ENCODE peak calls at places on chromosomes 6 and 20, in four cellular contexts. A is PC-3, H is fibroblast of lung, R is GM23338. P is an unnamed sample.

GRCh38 chr6:39084506-39084905 is 30.5 kb downstream of the SAYSD1 start:
- DNase-seq in H (no peak), R (no peak), A (no peak), P (no peak)

GRCh38 chr20:53487453-53487852 is 106.2 kb downstream of the ZNF217 start:
- DNase-seq in R (no peak), H (no peak), A (no peak), P (no peak)

GRCh38 chr6:137589067-137589848 is 95.1 kb upstream of the OLIG3 start:
- DNase-seq in A (peak), H (peak), R (peak), P (peak)

GRCh38 chr6:156182356-156182755 is 594.8 kb upstream of the ARID1B start:
- DNase-seq in A (no peak), R (no peak), H (no peak), P (no peak)

GRCh38 chr6:96089173-96089572 is 73.4 kb downstream of the FUT9 start:
- DNase-seq in R (peak), A (peak), H (no peak), P (peak)

GRCh38 chr20:15333170-15333569 is 995.8 kb upstream of the FLRT3 start:
- DNase-seq in R (no peak), H (no peak), A (no peak), P (no peak)

GRCh38 chr6:92174398-92175073 is 1244.8 kb downstream of the EPHA7 start:
- DNase-seq in A (peak), R (no peak), H (peak), P (no peak)

GRCh38 chr6:160775730-160776129 is 73.7 kb downstream of the PLG start:
- DNase-seq in H (no peak), A (no peak), R (no peak), P (no peak)

GRCh38 chr6:135537782-135538301 is 40.3 kb upstream of the AHI1 start:
- DNase-seq in R (peak), H (peak), A (peak), P (no peak)

GRCh38 chr6:157558049-157558448 is 177.1 kb downstream of the ZDHHC14 start:
- DNase-seq in R (peak), A (no peak), H (no peak), P (no peak)

GRCh38 chr20:34268851-34269668 is 27.8 kb downstream of the ASIP start:
- DNase-seq in A (no peak), H (peak), R (peak), P (no peak)

GRCh38 chr20:44730441-44730840 is 15.2 kb upstream of the KCNK15 start:
- DNase-seq in A (peak), R (no peak), H (peak), P (no peak)

GRCh38 chr6:166738778-166739654 is 112.0 kb upstream of the RPS6KA2 start:
- DNase-seq in H (no peak), R (no peak), A (no peak), P (no peak)

GRCh38 chr6:153167026-153167891 is 36.2 kb upstream of the RGS17 start:
- DNase-seq in R (no peak), H (peak), A (peak), P (peak)

GRCh38 chr20:3162080-3162611 is 2.5 kb upstream of the FASTKD5 start:
- DNase-seq in A (no peak), R (peak), H (no peak), P (no peak)

GRCh38 chr20:22962567-22963439 is 72.3 kb upstream of the SSTR4 start:
- DNase-seq in R (no peak), A (peak), H (no peak), P (no peak)

GRCh38 chr6:53795254-53795701 is 473 bp downstream of the LRRC1 start:
- DNase-seq in R (peak), A (peak), H (no peak), P (no peak)

GRCh38 chr20:24147961-24148360 is 159.4 kb upstream of the GGTLC1 start:
- DNase-seq in H (no peak), A (no peak), R (no peak), P (no peak)

GRCh38 chr20:24018796-24019195 is 30.2 kb upstream of the GGTLC1 start:
- DNase-seq in A (peak), H (no peak), R (no peak), P (no peak)

GRCh38 chr6:46042355-46042999 is 26.8 kb upstream of the CLIC5 start:
- DNase-seq in A (peak), H (peak), R (peak), P (peak)

GRCh38 chr20:63312690-63313348 is 19.8 kb downstream of the COL20A1 start:
- DNase-seq in R (no peak), H (peak), A (no peak), P (no peak)

GRCh38 chr6:34104186-34104585 is 41.7 kb downstream of the GRM4 start:
- DNase-seq in R (no peak), A (no peak), H (no peak), P (no peak)

GRCh38 chr6:34106421-34106820 is 39.5 kb downstream of the GRM4 start:
- DNase-seq in H (no peak), A (no peak), R (no peak), P (no peak)

GRCh38 chr6:34102696-34103095 is 43.2 kb downstream of the GRM4 start:
- DNase-seq in A (no peak), R (no peak), H (no peak), P (no peak)

GRCh38 chr6:34103321-34103720 is 42.6 kb downstream of the GRM4 start:
- DNase-seq in A (no peak), R (no peak), H (no peak), P (no peak)

GRCh38 chr6:34104628-34105027 is 41.3 kb downstream of the GRM4 start:
- DNase-seq in A (no peak), H (no peak), R (no peak), P (no peak)
- TF ChIP-seq CTCF in A (no peak), H (no peak), R (no peak), P (no peak)

GRCh38 chr6:28738396-28738765 is 185.4 kb downstream of the TRIM27 start:
- DNase-seq in H (no peak), A (no peak), R (peak), P (no peak)
- TF ChIP-seq EZH2 in H (no peak), A (no peak), R (peak), P (no peak)

GRCh38 chr20:59463541-59463940 is 140.8 kb upstream of the PHACTR3 start:
- DNase-seq in H (no peak), A (no peak), R (no peak), P (no peak)

GRCh38 chr20:59469266-59470252 is 134.8 kb upstream of the PHACTR3 start:
- DNase-seq in A (no peak), R (peak), H (no peak), P (peak)

GRCh38 chr20:59468831-59469230 is 135.5 kb upstream of the PHACTR3 start:
- DNase-seq in A (no peak), H (no peak), R (no peak), P (no peak)

GRCh38 chr20:59462249-59462648 is 142.1 kb upstream of the PHACTR3 start:
- DNase-seq in R (no peak), A (no peak), H (no peak), P (no peak)

GRCh38 chr20:59466107-59466815 is 138.1 kb upstream of the PHACTR3 start:
- DNase-seq in R (no peak), H (no peak), A (no peak), P (no peak)
- TF ChIP-seq CTCF in R (no peak), H (no peak), A (no peak), P (no peak)

GRCh38 chr6:115004204-115004603 is 661.4 kb upstream of the HS3ST5 start:
- DNase-seq in H (no peak), A (peak), R (no peak), P (no peak)
- TF ChIP-seq EZH2 in H (no peak), A (no peak), R (no peak), P (no peak)

DNA sequence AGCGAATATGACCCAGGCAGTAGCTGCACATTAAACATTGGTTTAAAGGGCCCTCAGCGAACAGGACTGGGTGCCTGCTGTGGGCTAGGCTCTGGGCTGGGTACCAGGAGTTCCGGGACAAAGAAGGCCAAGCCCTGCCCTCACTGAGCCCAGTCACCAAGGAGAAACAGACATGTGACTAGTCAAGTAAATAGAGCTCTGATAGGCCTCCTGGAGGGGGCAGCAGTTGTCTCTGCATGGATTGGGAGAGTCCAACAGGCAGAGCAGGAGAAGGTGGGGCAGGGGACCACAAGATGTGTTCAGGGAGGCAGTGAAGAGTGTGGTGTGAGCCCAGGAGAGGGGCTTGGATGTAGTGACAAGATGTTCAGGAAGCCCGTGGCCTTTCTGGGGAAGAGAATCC is 3.1 kb downstream of the HM13 start:
- DNase-seq in H (peak), A (peak), R (peak), P (peak)
- TF ChIP-seq CTCF in H (peak), A (peak), R (peak), P (peak)

GRCh38 chr6:112335736-112336135 is 11.4 kb upstream of the RFPL4B start:
- DNase-seq in H (no peak), A (no peak), R (no peak), P (no peak)

GRCh38 chr6:112330877-112331260 is 16.3 kb upstream of the RFPL4B start:
- DNase-seq in H (no peak), R (no peak), A (no peak), P (no peak)

GRCh38 chr6:112330071-112330876 is 16.9 kb upstream of the RFPL4B start:
- DNase-seq in R (no peak), A (peak), H (peak), P (no peak)

GRCh38 chr6:112332274-112332673 is 14.9 kb upstream of the RFPL4B start:
- DNase-seq in A (no peak), H (peak), R (no peak), P (no peak)

GRCh38 chr6:112331306-112331705 is 15.8 kb upstream of the RFPL4B start:
- DNase-seq in R (no peak), H (peak), A (no peak), P (no peak)
- TF ChIP-seq EZH2 in R (no peak), H (no peak), A (no peak), P (no peak)

GRCh38 chr6:84197708-84198107 is 29.7 kb downstream of the CEP162 start:
- DNase-seq in R (no peak), A (no peak), H (no peak), P (no peak)
- TF ChIP-seq CTCF in R (peak), A (no peak), H (no peak), P (peak)

GRCh38 chr6:170292778-170293164 is 1.9 kb upstream of the DLL1 start:
- DNase-seq in H (peak), R (no peak), A (peak), P (no peak)
- TF ChIP-seq EZH2 in H (no peak), R (peak), A (no peak), P (no peak)